ENCODE peak calls at places on chromosomes 5 and 9, in five cellular contexts. One of them, this sample, is unnamed.

GRCh38 chr9:98356326-98356725 is 100.9 kb upstream of the TBC1D2 start:
- DNase-seq in neural crest cell: no peak
- DNase-seq in A673: no peak
- DNase-seq in naive thymus-derived CD4-positive, alpha-beta T cell: no peak
- DNase-seq in ELR: no peak
- DNase-seq in this sample: no peak

GRCh38 chr5:72558383-72558782 is 51.2 kb upstream of the ZNF366 start:
- DNase-seq in A673: no peak
- DNase-seq in naive thymus-derived CD4-positive, alpha-beta T cell: no peak
- DNase-seq in ELR: no peak
- DNase-seq in neural crest cell: no peak
- DNase-seq in this sample: no peak

GRCh38 chr9:3863114-3863528 is 337.3 kb upstream of the RFX3 start:
- DNase-seq in A673: peak
- DNase-seq in neural crest cell: no peak
- DNase-seq in ELR: peak
- DNase-seq in naive thymus-derived CD4-positive, alpha-beta T cell: no peak
- DNase-seq in this sample: no peak

GRCh38 chr5:66814146-66814991 is 218.2 kb downstream of the MAST4 start:
- DNase-seq in ELR: peak
- DNase-seq in A673: peak
- DNase-seq in neural crest cell: peak
- DNase-seq in naive thymus-derived CD4-positive, alpha-beta T cell: peak
- DNase-seq in this sample: peak

GRCh38 chr9:137129089-137129455 is 9.9 kb upstream of the GRIN1 start:
- DNase-seq in A673: no peak
- DNase-seq in neural crest cell: no peak
- DNase-seq in ELR: peak
- DNase-seq in naive thymus-derived CD4-positive, alpha-beta T cell: no peak
- DNase-seq in this sample: no peak

GRCh38 chr9:89891221-89892052 is 286.6 kb downstream of the GADD45G start:
- DNase-seq in naive thymus-derived CD4-positive, alpha-beta T cell: no peak
- DNase-seq in ELR: no peak
- DNase-seq in neural crest cell: no peak
- DNase-seq in A673: no peak
- DNase-seq in this sample: no peak

GRCh38 chr9:37373621-37374020 is 48.9 kb upstream of the GRHPR start:
- DNase-seq in A673: no peak
- DNase-seq in naive thymus-derived CD4-positive, alpha-beta T cell: no peak
- DNase-seq in neural crest cell: no peak
- DNase-seq in ELR: no peak
- DNase-seq in this sample: no peak

GRCh38 chr5:32690153-32690552 is 21.0 kb upstream of the NPR3 start:
- DNase-seq in naive thymus-derived CD4-positive, alpha-beta T cell: no peak
- DNase-seq in ELR: peak
- DNase-seq in A673: peak
- DNase-seq in neural crest cell: no peak
- DNase-seq in this sample: no peak

GRCh38 chr9:18390393-18390792 is 83.6 kb upstream of the ADAMTSL1 start:
- DNase-seq in naive thymus-derived CD4-positive, alpha-beta T cell: no peak
- DNase-seq in neural crest cell: no peak
- DNase-seq in ELR: no peak
- DNase-seq in A673: no peak
- DNase-seq in this sample: no peak

GRCh38 chr5:79109527-79110492 is 1.8 kb upstream of the BHMT start:
- DNase-seq in neural crest cell: no peak
- DNase-seq in A673: no peak
- DNase-seq in ELR: peak
- DNase-seq in naive thymus-derived CD4-positive, alpha-beta T cell: peak
- DNase-seq in this sample: peak

GRCh38 chr5:45410304-45410995 is 285.7 kb downstream of the HCN1 start:
- DNase-seq in ELR: no peak
- DNase-seq in neural crest cell: no peak
- DNase-seq in naive thymus-derived CD4-positive, alpha-beta T cell: no peak
- DNase-seq in A673: peak
- DNase-seq in this sample: no peak

GRCh38 chr5:56475689-56476486 is 242.8 kb upstream of the ANKRD55 start:
- DNase-seq in ELR: no peak
- DNase-seq in neural crest cell: no peak
- DNase-seq in naive thymus-derived CD4-positive, alpha-beta T cell: no peak
- DNase-seq in A673: no peak
- DNase-seq in this sample: no peak

GRCh38 chr5:39157679-39158078 is 61.7 kb downstream of the FYB1 start:
- DNase-seq in ELR: no peak
- DNase-seq in A673: no peak
- DNase-seq in neural crest cell: no peak
- DNase-seq in naive thymus-derived CD4-positive, alpha-beta T cell: no peak
- DNase-seq in this sample: no peak

GRCh38 chr5:180394031-180394636 is 41.0 kb upstream of the GFPT2 start:
- DNase-seq in neural crest cell: no peak
- DNase-seq in naive thymus-derived CD4-positive, alpha-beta T cell: no peak
- DNase-seq in ELR: no peak
- DNase-seq in A673: no peak
- DNase-seq in this sample: no peak

GRCh38 chr9:89915187-89915586 is 310.4 kb downstream of the GADD45G start:
- DNase-seq in A673: no peak
- DNase-seq in naive thymus-derived CD4-positive, alpha-beta T cell: no peak
- DNase-seq in ELR: no peak
- DNase-seq in neural crest cell: no peak
- DNase-seq in this sample: no peak

GRCh38 chr5:9316733-9317132 is 229.1 kb downstream of the SEMA5A start:
- DNase-seq in neural crest cell: no peak
- DNase-seq in A673: no peak
- DNase-seq in naive thymus-derived CD4-positive, alpha-beta T cell: no peak
- DNase-seq in ELR: no peak
- DNase-seq in this sample: no peak

GRCh38 chr9:127923771-127924170 is 6.8 kb downstream of the PIP5KL1 start:
- DNase-seq in naive thymus-derived CD4-positive, alpha-beta T cell: no peak
- DNase-seq in ELR: peak
- DNase-seq in A673: no peak
- DNase-seq in neural crest cell: no peak
- DNase-seq in this sample: no peak

GRCh38 chr5:177431317-177432142 is 5.1 kb downstream of the GRK6 start:
- DNase-seq in neural crest cell: no peak
- DNase-seq in naive thymus-derived CD4-positive, alpha-beta T cell: peak
- DNase-seq in ELR: no peak
- DNase-seq in A673: no peak
- DNase-seq in this sample: peak